ENCODE peak calls at places on chromosomes 12 and 14, in seven cellular contexts. Z is HCT116, E is K562, C is SK-N-SH, Y is H1, I is HepG2, S is GM12878. N is an unnamed sample.
A peak's percentile ranks its signal among the peaks of the same experiment; 100 is the strongest.

GRCh38 chr12:120702629-120703028 is 7.6 kb upstream of the UNC119B start:
- DNase-seq in Z (no peak), E (no peak), C (peak; percentile 47), Y (no peak), I (peak; percentile 45), S (no peak), N (no peak)

GRCh38 chr14:69539631-69540410 is 34.9 kb downstream of the CCDC177 start:
- DNase-seq in Z (no peak), E (no peak), C (no peak), Y (no peak), I (no peak), S (no peak), N (peak; percentile 76)

GRCh38 chr12:55728932-55729591 is at the start of gene CD63:
- DNase-seq in Z (no peak), E (peak; percentile 93), C (peak; percentile 93), Y (no peak), I (peak; percentile 56), S (no peak), N (peak; percentile 94)

GRCh38 chr12:3611853-3612703 is 121.1 kb downstream of the PRMT8 start:
- DNase-seq in Z (no peak), E (no peak), C (no peak), Y (no peak), I (no peak), S (no peak), N (no peak)

GRCh38 chr14:96590190-96590860 is 88.1 kb downstream of the PAPOLA start:
- DNase-seq in Z (no peak), E (no peak), C (no peak), Y (no peak), I (no peak), S (no peak), N (no peak)

GRCh38 chr12:125533434-125534029 is 468.3 kb downstream of the AACS start:
- DNase-seq in Z (no peak), E (peak; percentile 55), C (peak; percentile 80), Y (peak; percentile 50), I (peak; percentile 11), S (no peak), N (peak; percentile 46)

GRCh38 chr12:47717443-47718193 is 7.7 kb downstream of the ENDOU start:
- DNase-seq in Z (no peak), E (peak; percentile 78), C (peak; percentile 88), Y (peak; percentile 68), I (peak; percentile 42), S (no peak), N (peak; percentile 73)

GRCh38 chr14:67569651-67570290 is 30.3 kb downstream of the PIGH start:
- DNase-seq in Z (no peak), E (no peak), C (no peak), Y (no peak), I (no peak), S (no peak), N (no peak)

GRCh38 chr14:67926821-67927220 is 107.2 kb downstream of the RAD51B start:
- DNase-seq in Z (no peak), E (no peak), C (no peak), Y (no peak), I (no peak), S (no peak), N (no peak)

GRCh38 chr14:64566651-64567122 is 16.9 kb downstream of the PPP1R36 start:
- DNase-seq in Z (no peak), E (no peak), C (no peak), Y (no peak), I (no peak), S (no peak), N (no peak)

GRCh38 chr12:50665170-50665569 is 98.7 kb upstream of the ATF1 start:
- DNase-seq in Z (no peak), E (no peak), C (no peak), Y (no peak), I (no peak), S (no peak), N (peak; percentile 51)

GRCh38 chr14:56211844-56212243 is 93.6 kb downstream of the PELI2 start:
- DNase-seq in Z (no peak), E (no peak), C (no peak), Y (no peak), I (no peak), S (no peak), N (no peak)

GRCh38 chr12:80648866-80649265 is 58.6 kb upstream of the MYF6 start:
- DNase-seq in Z (no peak), E (no peak), C (no peak), Y (no peak), I (no peak), S (no peak), N (no peak)

GRCh38 chr12:97385121-97385520 is 77.5 kb upstream of the RMST start:
- DNase-seq in Z (no peak), E (no peak), C (no peak), Y (no peak), I (no peak), S (no peak), N (no peak)

GRCh38 chr12:130765186-130765659 is 49.1 kb upstream of the RIMBP2 start:
- DNase-seq in Z (peak; percentile 57), E (peak; percentile 9), C (no peak), Y (no peak), I (no peak), S (no peak), N (no peak)

GRCh38 chr12:111636209-111636928 is 37.3 kb upstream of the ATXN2 start:
- DNase-seq in Z (no peak), E (peak; percentile 90), C (peak; percentile 55), Y (peak; percentile 13), I (peak; percentile 56), S (no peak), N (no peak)

GRCh38 chr14:90556050-90556477 is 159.2 kb downstream of the CALM1 start:
- DNase-seq in Z (no peak), E (peak; percentile 40), C (peak; percentile 64), Y (no peak), I (peak; percentile 29), S (no peak), N (peak; percentile 79)

GRCh38 chr12:121390856-121391255 is 9.1 kb upstream of the RNF34 start:
- DNase-seq in Z (no peak), E (no peak), C (no peak), Y (no peak), I (no peak), S (no peak), N (no peak)

GRCh38 chr12:80966001-80966400 is 28.3 kb upstream of the LIN7A start:
- DNase-seq in Z (no peak), E (no peak), C (no peak), Y (no peak), I (no peak), S (no peak), N (no peak)

GRCh38 chr12:113002155-113002554 is 23.8 kb downstream of the OAS2 start:
- DNase-seq in Z (peak; percentile 4), E (no peak), C (no peak), Y (no peak), I (peak; percentile 82), S (no peak), N (peak; percentile 16)

GRCh38 chr14:96122496-96122895 is 82.1 kb upstream of the BDKRB2 start:
- DNase-seq in Z (no peak), E (no peak), C (no peak), Y (no peak), I (no peak), S (no peak), N (no peak)

GRCh38 chr12:68367903-68368302 is 35.7 kb upstream of the MDM1 start:
- DNase-seq in Z (no peak), E (no peak), C (no peak), Y (no peak), I (no peak), S (no peak), N (no peak)

GRCh38 chr12:49776413-49776812 is 35.1 kb downstream of the TMBIM6 start:
- DNase-seq in Z (peak; percentile 72), E (peak; percentile 78), C (peak; percentile 79), Y (peak; percentile 60), I (peak; percentile 66), S (no peak), N (peak; percentile 88)

GRCh38 chr12:124758266-124759200 is 105.1 kb downstream of the SCARB1 start:
- DNase-seq in Z (no peak), E (no peak), C (peak; percentile 86), Y (no peak), I (no peak), S (no peak), N (no peak)

GRCh38 chr12:130650131-130650530 is 66.0 kb downstream of the RIMBP2 start:
- DNase-seq in Z (no peak), E (no peak), C (peak; percentile 55), Y (no peak), I (no peak), S (no peak), N (no peak)

GRCh38 chr14:92619671-92620437 is 106.3 kb downstream of the RIN3 start:
- DNase-seq in Z (no peak), E (no peak), C (no peak), Y (no peak), I (no peak), S (no peak), N (peak; percentile 31)

GRCh38 chr12:130131025-130131424 is 31.2 kb upstream of the FZD10 start:
- DNase-seq in Z (no peak), E (no peak), C (no peak), Y (no peak), I (no peak), S (no peak), N (no peak)

DNA sequence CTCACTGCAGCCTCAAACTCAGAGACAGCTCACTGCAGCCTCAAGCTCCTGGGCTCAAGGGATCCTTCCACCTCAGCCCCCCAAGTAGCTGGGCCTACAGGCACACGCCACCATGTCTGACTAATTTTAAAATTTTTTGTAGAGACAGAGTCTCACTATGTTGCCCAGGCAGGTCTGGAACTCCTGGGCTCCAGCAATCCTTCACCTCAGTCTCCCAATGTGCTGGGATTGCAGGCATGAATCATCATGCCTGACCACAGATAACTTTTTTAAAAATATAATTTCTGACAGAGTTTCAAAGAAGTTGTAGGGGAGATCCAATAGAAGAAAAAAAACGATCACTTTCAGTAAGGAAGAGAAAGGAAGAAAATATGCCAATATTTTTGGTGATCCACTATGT is 189.7 kb upstream of the CDKN3 start:
- DNase-seq in Z (no peak), E (no peak), C (no peak), Y (no peak), I (no peak), S (no peak), N (no peak)
- TF ChIP-seq JUND in Z (no peak), E (no peak), C (no peak), Y (no peak), I (no peak), S (no peak), N (no peak)

DNA sequence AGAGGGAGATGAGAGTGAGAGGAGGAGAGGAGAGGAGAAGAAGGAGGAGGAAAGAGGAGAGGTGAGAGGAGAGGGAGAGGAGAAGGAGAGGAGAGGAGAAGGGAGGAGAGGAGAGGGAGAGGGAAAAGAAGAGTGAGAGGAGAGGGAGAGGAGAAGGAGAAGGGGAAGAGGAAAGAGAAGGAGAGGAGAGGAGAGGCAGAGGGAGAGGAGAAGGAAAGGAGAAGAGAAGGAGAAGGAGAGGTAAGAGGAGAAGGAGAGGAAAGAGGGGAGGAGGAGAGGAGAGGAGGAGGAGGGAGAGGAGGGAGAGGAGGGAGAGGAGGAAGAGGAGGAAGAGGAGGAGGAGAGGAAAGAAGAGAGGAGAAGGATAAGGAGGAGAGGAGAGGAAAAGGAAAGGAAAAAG is 266.8 kb downstream of the ITPR2 start:
- DNase-seq in Z (no peak), E (no peak), C (no peak), Y (no peak), I (no peak), S (no peak), N (no peak)
- TF ChIP-seq JUND in Z (no peak), E (no peak), C (no peak), Y (no peak), I (no peak), S (no peak), N (no peak)

GRCh38 chr12:10073266-10073665 is 25.5 kb downstream of the CLEC1A start:
- DNase-seq in Z (no peak), E (no peak), C (no peak), Y (no peak), I (no peak), S (no peak), N (no peak)
- TF ChIP-seq JUND in Z (no peak), E (no peak), C (no peak), Y (no peak), I (no peak), S (no peak), N (no peak)

GRCh38 chr12:14435627-14436026 is 70.1 kb downstream of the ATF7IP start:
- DNase-seq in Z (no peak), E (no peak), C (no peak), Y (no peak), I (no peak), S (no peak), N (no peak)
- TF ChIP-seq JUND in Z (no peak), E (no peak), C (no peak), Y (no peak), I (no peak), S (no peak), N (no peak)

N was measured in T47D.